ENCODE peak calls at places on chromosome 14, in seven cellular contexts. O, Y, K, T, S, N and F are unnamed samples.

GRCh38 chr14:63512861-63513260 is 30.3 kb downstream of the PPP2R5E start:
- DNase-seq in T (no peak), Y (no peak), N (no peak), O (no peak), K (no peak), S (no peak), F (no peak)

GRCh38 chr14:89137514-89138163 is 279.4 kb downstream of the FOXN3 start:
- DNase-seq in K (no peak), Y (peak; percentile 81), O (peak; percentile 92), N (no peak), T (no peak), S (no peak), F (peak; percentile 98)

GRCh38 chr14:68510201-68510600 is 282.7 kb downstream of the ZFP36L1 start:
- DNase-seq in O (no peak), T (no peak), K (no peak), Y (peak; percentile 65), N (no peak), S (no peak), F (peak; percentile 61)

GRCh38 chr14:36520601-36521525 is 831 bp upstream of the NKX2-1 start:
- DNase-seq in T (peak; percentile 31), Y (no peak), O (peak; percentile 45), N (peak; percentile 75), K (no peak), S (peak; percentile 47), F (peak; percentile 53)

GRCh38 chr14:101552786-101553231 is 8.5 kb upstream of the DIO3 start:
- DNase-seq in Y (no peak), K (no peak), S (no peak), N (no peak), O (peak; percentile 46), T (no peak), F (no peak)

GRCh38 chr14:100526632-100527031 is 60.6 kb downstream of the BEGAIN start:
- DNase-seq in Y (peak; percentile 41), S (no peak), T (no peak), N (no peak), K (no peak), O (no peak), F (no peak)

GRCh38 chr14:58701576-58701975 is 63.8 kb downstream of the DACT1 start:
- DNase-seq in K (no peak), O (no peak), T (no peak), S (no peak), N (no peak), Y (no peak), F (no peak)

GRCh38 chr14:94100847-94101246 is 9.7 kb upstream of the IFI27 start:
- DNase-seq in O (peak; percentile 31), K (no peak), N (no peak), Y (no peak), S (no peak), T (no peak), F (peak; percentile 92)

GRCh38 chr14:63438065-63438757 is 105.0 kb downstream of the PPP2R5E start:
- DNase-seq in T (peak; percentile 5), O (peak; percentile 92), Y (peak; percentile 70), K (no peak), S (no peak), N (no peak), F (peak; percentile 95)

GRCh38 chr14:93719234-93719633 is 69.1 kb downstream of the PRIMA1 start:
- DNase-seq in S (no peak), O (no peak), N (no peak), T (no peak), Y (peak; percentile 23), K (no peak), F (no peak)

GRCh38 chr14:68669101-68669500 is 123.8 kb downstream of the ZFP36L1 start:
- DNase-seq in O (no peak), Y (no peak), N (no peak), K (no peak), S (no peak), T (no peak), F (no peak)

GRCh38 chr14:100448376-100448775 is 125.2 kb downstream of the SLC25A47 start:
- DNase-seq in K (no peak), N (no peak), T (no peak), O (no peak), Y (no peak), S (no peak), F (no peak)

GRCh38 chr14:54138354-54139038 is 181.9 kb upstream of the BMP4 start:
- DNase-seq in Y (no peak), N (no peak), T (no peak), K (no peak), O (no peak), S (no peak), F (peak; percentile 35)

GRCh38 chr14:89625988-89626806 is 209.2 kb upstream of the FOXN3 start:
- DNase-seq in K (no peak), S (no peak), O (no peak), T (peak; percentile 33), Y (no peak), N (no peak), F (no peak)

GRCh38 chr14:52960627-52961026 is 9.8 kb upstream of the FERMT2 start:
- DNase-seq in N (no peak), O (no peak), S (no peak), Y (no peak), T (no peak), K (no peak), F (no peak)

GRCh38 chr14:101246894-101247853 is 314.1 kb upstream of the DIO3 start:
- DNase-seq in T (no peak), K (no peak), O (no peak), Y (peak; percentile 37), S (no peak), N (no peak), F (no peak)

GRCh38 chr14:75182820-75183219 is 6.4 kb upstream of the TMED10 start:
- DNase-seq in K (no peak), S (no peak), Y (no peak), N (no peak), O (no peak), T (no peak), F (peak; percentile 79)

GRCh38 chr14:61080591-61081010 is 99.6 kb downstream of the SLC38A6 start:
- DNase-seq in K (no peak), S (no peak), Y (no peak), T (no peak), O (no peak), N (no peak), F (peak; percentile 81)

GRCh38 chr14:80336613-80337106 is 125.4 kb upstream of the DIO2 start:
- DNase-seq in N (no peak), O (no peak), S (no peak), T (no peak), K (no peak), Y (no peak), F (no peak)

GRCh38 chr14:54908230-54908629 is 5.6 kb upstream of the GCH1 start:
- DNase-seq in N (no peak), Y (no peak), O (no peak), S (no peak), T (no peak), K (no peak), F (no peak)